ENCODE peak calls at places on chromosomes 6 and 20, in five cellular contexts. One of them, this sample, is unnamed.

GRCh38 chr6:53894086-53894485 is 99.3 kb downstream of the LRRC1 start:
- DNase-seq in sigmoid colon: peak
- DNase-seq in ovary: no peak
- DNase-seq in HepG2: no peak
- DNase-seq in stomach: no peak
- DNase-seq in this sample: no peak

GRCh38 chr20:53839423-53840176 is 230.8 kb downstream of the BCAS1 start:
- DNase-seq in sigmoid colon: no peak
- DNase-seq in ovary: no peak
- DNase-seq in HepG2: no peak
- DNase-seq in stomach: peak
- DNase-seq in this sample: no peak

GRCh38 chr6:111711989-111712388 is 106.3 kb upstream of the TRAF3IP2 start:
- DNase-seq in sigmoid colon: no peak
- DNase-seq in ovary: no peak
- DNase-seq in HepG2: no peak
- DNase-seq in stomach: no peak
- DNase-seq in this sample: no peak

GRCh38 chr6:43120938-43121913 is 45.1 kb downstream of the PTK7 start:
- DNase-seq in sigmoid colon: peak
- DNase-seq in ovary: peak
- DNase-seq in HepG2: no peak
- DNase-seq in stomach: no peak
- DNase-seq in this sample: peak

GRCh38 chr6:158029668-158030230 is 48.1 kb downstream of the SYNJ2 start:
- DNase-seq in sigmoid colon: peak
- DNase-seq in ovary: no peak
- DNase-seq in HepG2: no peak
- DNase-seq in stomach: no peak
- DNase-seq in this sample: no peak

GRCh38 chr6:158002951-158003853 is 21.5 kb downstream of the SYNJ2 start:
- DNase-seq in sigmoid colon: peak
- DNase-seq in ovary: peak
- DNase-seq in HepG2: no peak
- DNase-seq in stomach: no peak
- DNase-seq in this sample: no peak

GRCh38 chr20:63087236-63087871 is 80.6 kb upstream of the BHLHE23 start:
- DNase-seq in sigmoid colon: peak
- DNase-seq in ovary: peak
- DNase-seq in HepG2: no peak
- DNase-seq in stomach: no peak
- DNase-seq in this sample: no peak

GRCh38 chr20:22729180-22729579 is 144.8 kb upstream of the FOXA2 start:
- DNase-seq in sigmoid colon: no peak
- DNase-seq in ovary: no peak
- DNase-seq in HepG2: no peak
- DNase-seq in stomach: no peak
- DNase-seq in this sample: no peak

GRCh38 chr6:162622572-162622971 is 105.0 kb downstream of the PRKN start:
- DNase-seq in sigmoid colon: no peak
- DNase-seq in ovary: no peak
- DNase-seq in HepG2: no peak
- DNase-seq in stomach: no peak
- DNase-seq in this sample: no peak

GRCh38 chr6:138571174-138571573 is 71.9 kb upstream of the NHSL1 start:
- DNase-seq in sigmoid colon: no peak
- DNase-seq in ovary: no peak
- DNase-seq in HepG2: peak
- DNase-seq in stomach: no peak
- DNase-seq in this sample: no peak

GRCh38 chr6:10518461-10519216 is 2.5 kb upstream of the GCNT2 start:
- DNase-seq in sigmoid colon: no peak
- DNase-seq in ovary: no peak
- DNase-seq in HepG2: peak
- DNase-seq in stomach: no peak
- DNase-seq in this sample: no peak

GRCh38 chr6:52872031-52872430 is 31.4 kb upstream of the GSTA5 start:
- DNase-seq in sigmoid colon: no peak
- DNase-seq in ovary: no peak
- DNase-seq in HepG2: no peak
- DNase-seq in stomach: no peak
- DNase-seq in this sample: no peak

GRCh38 chr6:122609881-122610689 is at the start of gene PKIB:
- DNase-seq in sigmoid colon: peak
- DNase-seq in ovary: peak
- DNase-seq in HepG2: peak
- DNase-seq in stomach: peak
- DNase-seq in this sample: peak

GRCh38 chr6:387293-387694 is 4.3 kb upstream of the IRF4 start:
- DNase-seq in sigmoid colon: no peak
- DNase-seq in ovary: no peak
- DNase-seq in HepG2: no peak
- DNase-seq in stomach: no peak
- DNase-seq in this sample: no peak

GRCh38 chr20:36421641-36422040 is 115.5 kb downstream of the DLGAP4 start:
- DNase-seq in sigmoid colon: no peak
- DNase-seq in ovary: no peak
- DNase-seq in HepG2: no peak
- DNase-seq in stomach: no peak
- DNase-seq in this sample: no peak

GRCh38 chr6:37630281-37630799 is 67.3 kb downstream of the MDGA1 start:
- DNase-seq in sigmoid colon: peak
- DNase-seq in ovary: no peak
- DNase-seq in HepG2: peak
- DNase-seq in stomach: peak
- DNase-seq in this sample: peak

GRCh38 chr6:87340230-87340629 is 4.4 kb upstream of the C6orf163 start:
- DNase-seq in sigmoid colon: no peak
- DNase-seq in ovary: no peak
- DNase-seq in HepG2: no peak
- DNase-seq in stomach: no peak
- DNase-seq in this sample: no peak

GRCh38 chr6:124962617-124963415 is 579 bp downstream of the RNF217 start:
- DNase-seq in sigmoid colon: peak
- DNase-seq in ovary: peak
- DNase-seq in HepG2: no peak
- DNase-seq in stomach: peak
- DNase-seq in this sample: peak

GRCh38 chr6:56742122-56742791 is 99.6 kb upstream of the DST start:
- DNase-seq in sigmoid colon: no peak
- DNase-seq in ovary: no peak
- DNase-seq in HepG2: peak
- DNase-seq in stomach: no peak
- DNase-seq in this sample: no peak

GRCh38 chr20:55142932-55143331 is 667.5 kb downstream of the DOK5 start:
- DNase-seq in sigmoid colon: no peak
- DNase-seq in ovary: no peak
- DNase-seq in HepG2: no peak
- DNase-seq in stomach: no peak
- DNase-seq in this sample: no peak

GRCh38 chr20:43191946-43192847 is 2.5 kb upstream of the PTPRT start:
- DNase-seq in sigmoid colon: no peak
- DNase-seq in ovary: no peak
- DNase-seq in HepG2: peak
- DNase-seq in stomach: no peak
- DNase-seq in this sample: peak

GRCh38 chr20:18056174-18057105 is 1.3 kb downstream of the OVOL2 start:
- DNase-seq in sigmoid colon: no peak
- DNase-seq in ovary: no peak
- DNase-seq in HepG2: no peak
- DNase-seq in stomach: peak
- DNase-seq in this sample: no peak

GRCh38 chr6:35640017-35640664 is 48.6 kb downstream of the FKBP5 start:
- DNase-seq in sigmoid colon: no peak
- DNase-seq in ovary: no peak
- DNase-seq in HepG2: no peak
- DNase-seq in stomach: no peak
- DNase-seq in this sample: no peak

GRCh38 chr20:33401042-33401921 is at the start of gene CDK5RAP1:
- DNase-seq in sigmoid colon: peak
- DNase-seq in ovary: peak
- DNase-seq in HepG2: peak
- DNase-seq in stomach: peak
- DNase-seq in this sample: peak
- TF ChIP-seq POLR2A in sigmoid colon: peak
- TF ChIP-seq POLR2A in ovary: peak
- TF ChIP-seq POLR2A in HepG2: peak
- TF ChIP-seq POLR2A in stomach: no peak
- TF ChIP-seq POLR2A in this sample: peak

GRCh38 chr6:7165736-7166296 is 58.1 kb downstream of the RREB1 start:
- DNase-seq in sigmoid colon: no peak
- DNase-seq in ovary: no peak
- DNase-seq in HepG2: no peak
- DNase-seq in stomach: no peak
- DNase-seq in this sample: no peak

GRCh38 chr6:7165002-7165735 is 57.4 kb downstream of the RREB1 start:
- DNase-seq in sigmoid colon: no peak
- DNase-seq in ovary: no peak
- DNase-seq in HepG2: peak
- DNase-seq in stomach: peak
- DNase-seq in this sample: no peak

GRCh38 chr6:7169296-7169721 is 61.5 kb downstream of the RREB1 start:
- DNase-seq in sigmoid colon: peak
- DNase-seq in ovary: no peak
- DNase-seq in HepG2: no peak
- DNase-seq in stomach: no peak
- DNase-seq in this sample: no peak

GRCh38 chr6:7164536-7165001 is 56.8 kb downstream of the RREB1 start:
- DNase-seq in sigmoid colon: no peak
- DNase-seq in ovary: no peak
- DNase-seq in HepG2: no peak
- DNase-seq in stomach: no peak
- DNase-seq in this sample: no peak

DNA sequence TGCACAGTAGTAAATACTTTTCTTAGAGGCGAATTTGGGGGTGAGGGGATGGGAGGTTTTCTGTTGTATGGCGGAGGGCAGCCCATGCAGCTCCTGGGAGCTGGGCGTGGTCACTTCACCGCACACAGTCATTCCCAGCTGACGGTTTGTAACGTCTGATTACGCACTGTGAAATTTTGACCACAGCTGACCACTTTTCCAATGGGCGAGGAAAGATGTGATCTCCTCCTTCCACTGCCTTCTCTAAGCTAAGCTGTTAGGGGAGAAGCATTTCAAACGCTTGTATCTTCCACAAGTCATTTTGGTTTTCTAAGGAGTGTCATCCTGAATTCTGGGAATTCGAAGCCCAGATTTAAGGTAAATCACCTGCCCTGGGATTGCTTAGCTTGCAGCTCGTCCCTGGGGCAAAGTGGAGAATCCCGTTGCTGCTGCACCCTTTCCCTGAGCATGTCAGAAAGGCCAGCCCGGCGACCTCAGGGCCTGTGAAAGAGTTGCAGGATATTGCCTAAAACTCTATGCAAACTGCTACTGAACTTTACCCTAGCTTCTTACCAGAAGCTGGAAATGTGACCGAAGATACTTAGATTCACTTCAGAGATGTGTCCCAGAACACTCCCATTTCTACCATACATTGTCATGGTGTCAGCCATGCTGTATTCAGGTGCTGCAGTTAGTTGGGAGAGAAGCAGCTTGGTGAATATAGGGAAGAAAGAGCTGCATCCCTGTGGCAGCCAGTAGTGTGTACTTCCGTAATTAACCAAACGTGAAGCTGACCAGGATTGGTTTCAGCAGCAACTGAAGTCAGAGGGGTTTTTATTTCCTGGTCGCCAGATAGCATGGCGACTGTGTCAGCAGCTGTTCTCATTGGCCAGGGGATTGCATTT is 58.9 kb downstream of the RREB1 start:
- DNase-seq in sigmoid colon: no peak
- DNase-seq in ovary: no peak
- DNase-seq in HepG2: no peak
- DNase-seq in stomach: no peak
- DNase-seq in this sample: no peak
- TF ChIP-seq POLR2A in sigmoid colon: no peak
- TF ChIP-seq POLR2A in ovary: no peak
- TF ChIP-seq POLR2A in HepG2: no peak
- TF ChIP-seq POLR2A in stomach: no peak
- TF ChIP-seq POLR2A in this sample: no peak

GRCh38 chr6:31738048-31738979 is 1.5 kb upstream of the MSH5 start:
- DNase-seq in sigmoid colon: no peak
- DNase-seq in ovary: no peak
- DNase-seq in HepG2: peak
- DNase-seq in stomach: peak
- DNase-seq in this sample: peak

GRCh38 chr6:31739639-31740396 is at the start of gene MSH5:
- DNase-seq in sigmoid colon: peak
- DNase-seq in ovary: peak
- DNase-seq in HepG2: peak
- DNase-seq in stomach: peak
- DNase-seq in this sample: peak

GRCh38 chr6:31741815-31742214 is 2.0 kb downstream of the MSH5 start:
- DNase-seq in sigmoid colon: no peak
- DNase-seq in ovary: no peak
- DNase-seq in HepG2: no peak
- DNase-seq in stomach: no peak
- DNase-seq in this sample: no peak

GRCh38 chr6:31742894-31743293 is 3.1 kb downstream of the MSH5 start:
- DNase-seq in sigmoid colon: no peak
- DNase-seq in ovary: no peak
- DNase-seq in HepG2: no peak
- DNase-seq in stomach: no peak
- DNase-seq in this sample: no peak

DNA sequence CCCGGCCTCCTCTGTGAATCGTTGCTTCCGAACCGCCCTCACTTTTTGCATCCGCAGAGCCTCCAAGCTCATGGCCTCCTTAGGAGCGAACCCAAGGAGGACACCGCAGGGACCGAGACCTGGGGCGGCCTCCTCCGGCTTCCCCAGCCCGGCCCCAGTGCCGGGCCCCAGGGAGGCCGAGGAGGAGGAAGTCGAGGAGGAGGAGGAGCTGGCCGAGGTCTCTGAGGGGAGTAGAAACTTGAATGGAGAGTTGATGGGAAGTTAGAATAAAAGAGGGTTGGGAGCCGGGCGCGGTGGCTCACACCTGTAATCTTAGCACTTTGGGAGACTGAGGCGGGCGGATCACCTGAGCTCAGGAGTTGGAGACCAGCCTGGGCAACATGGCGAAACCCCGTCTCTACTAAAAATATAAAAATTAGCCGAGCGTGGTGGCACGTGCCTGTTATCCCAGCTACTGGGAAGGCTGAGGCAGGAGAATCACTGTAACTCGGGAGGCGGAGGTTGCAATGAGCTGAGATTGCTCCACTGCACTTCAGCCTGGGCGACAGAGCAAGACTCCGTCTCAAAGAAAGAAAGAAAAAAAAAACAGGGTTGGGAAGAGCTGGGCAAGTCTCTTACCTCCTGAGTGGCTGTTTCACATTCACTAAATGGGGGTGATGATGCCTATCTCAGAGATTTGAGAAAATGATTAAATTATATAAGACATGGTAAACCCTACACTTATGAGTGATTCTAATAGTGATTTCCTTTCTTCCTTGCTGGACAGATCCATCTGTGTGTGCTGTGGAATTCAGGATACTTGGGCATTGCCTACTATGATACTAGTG is 805 bp downstream of the MSH5 start:
- DNase-seq in sigmoid colon: no peak
- DNase-seq in ovary: no peak
- DNase-seq in HepG2: no peak
- DNase-seq in stomach: no peak
- DNase-seq in this sample: no peak
- TF ChIP-seq POLR2A in sigmoid colon: no peak
- TF ChIP-seq POLR2A in ovary: no peak
- TF ChIP-seq POLR2A in HepG2: no peak
- TF ChIP-seq POLR2A in stomach: no peak
- TF ChIP-seq POLR2A in this sample: peak

GRCh38 chr6:32853541-32854375 is at the start of the genes PSMB9 and TAP1:
- DNase-seq in sigmoid colon: peak
- DNase-seq in ovary: peak
- DNase-seq in HepG2: peak
- DNase-seq in stomach: peak
- DNase-seq in this sample: peak
- TF ChIP-seq POLR2A in sigmoid colon: peak
- TF ChIP-seq POLR2A in ovary: peak
- TF ChIP-seq POLR2A in HepG2: peak
- TF ChIP-seq POLR2A in stomach: no peak
- TF ChIP-seq POLR2A in this sample: peak

This sample was measured in H54.